ENCODE peak calls at places on chromosomes 3 and 15, in six cellular contexts. One of them, this sample, is unnamed.

GRCh38 chr3:169494982-169495381 is 168.5 kb downstream of the MECOM start:
- DNase-seq in suprapubic skin: no peak
- DNase-seq in spleen: no peak
- DNase-seq in heart left ventricle: no peak
- DNase-seq in GM23248: no peak
- DNase-seq in CD8-positive, alpha-beta memory T cell: no peak
- DNase-seq in this sample: no peak

GRCh38 chr15:98555173-98555515 is 93.2 kb upstream of the IGF1R start:
- DNase-seq in CD8-positive, alpha-beta memory T cell: no peak
- DNase-seq in heart left ventricle: no peak
- DNase-seq in suprapubic skin: no peak
- DNase-seq in spleen: no peak
- DNase-seq in GM23248: no peak
- DNase-seq in this sample: peak

GRCh38 chr3:58383904-58384303 is 49.7 kb downstream of the PDHB start:
- DNase-seq in CD8-positive, alpha-beta memory T cell: no peak
- DNase-seq in heart left ventricle: no peak
- DNase-seq in GM23248: peak
- DNase-seq in spleen: no peak
- DNase-seq in suprapubic skin: no peak
- DNase-seq in this sample: peak

GRCh38 chr3:100957407-100958100 is 35.7 kb downstream of the ABI3BP start:
- DNase-seq in suprapubic skin: no peak
- DNase-seq in spleen: no peak
- DNase-seq in GM23248: peak
- DNase-seq in heart left ventricle: no peak
- DNase-seq in CD8-positive, alpha-beta memory T cell: no peak
- DNase-seq in this sample: peak

GRCh38 chr3:24494616-24495333 is at the start of gene THRB:
- DNase-seq in suprapubic skin: peak
- DNase-seq in spleen: peak
- DNase-seq in heart left ventricle: peak
- DNase-seq in GM23248: peak
- DNase-seq in CD8-positive, alpha-beta memory T cell: no peak
- DNase-seq in this sample: peak

GRCh38 chr3:184639351-184639750 is 72.5 kb downstream of the MAGEF1 start:
- DNase-seq in heart left ventricle: no peak
- DNase-seq in GM23248: no peak
- DNase-seq in suprapubic skin: no peak
- DNase-seq in spleen: no peak
- DNase-seq in CD8-positive, alpha-beta memory T cell: no peak
- DNase-seq in this sample: no peak

GRCh38 chr3:102449341-102449740 is 14.5 kb downstream of the ZPLD1 start:
- DNase-seq in suprapubic skin: no peak
- DNase-seq in CD8-positive, alpha-beta memory T cell: no peak
- DNase-seq in spleen: no peak
- DNase-seq in GM23248: no peak
- DNase-seq in heart left ventricle: no peak
- DNase-seq in this sample: peak

GRCh38 chr3:13077431-13078157 is 4.4 kb upstream of the IQSEC1 start:
- DNase-seq in GM23248: peak
- DNase-seq in spleen: no peak
- DNase-seq in suprapubic skin: no peak
- DNase-seq in CD8-positive, alpha-beta memory T cell: no peak
- DNase-seq in heart left ventricle: peak
- DNase-seq in this sample: peak

GRCh38 chr3:30597131-30597768 is 9.2 kb upstream of the TGFBR2 start:
- DNase-seq in GM23248: peak
- DNase-seq in CD8-positive, alpha-beta memory T cell: no peak
- DNase-seq in suprapubic skin: no peak
- DNase-seq in spleen: no peak
- DNase-seq in heart left ventricle: no peak
- DNase-seq in this sample: peak

GRCh38 chr15:73172508-73172907 is 120.2 kb downstream of the NEO1 start:
- DNase-seq in suprapubic skin: no peak
- DNase-seq in heart left ventricle: no peak
- DNase-seq in CD8-positive, alpha-beta memory T cell: no peak
- DNase-seq in spleen: no peak
- DNase-seq in GM23248: no peak
- DNase-seq in this sample: no peak

GRCh38 chr3:147410126-147410517 is 957 bp downstream of the ZIC1 start:
- DNase-seq in spleen: no peak
- DNase-seq in suprapubic skin: no peak
- DNase-seq in GM23248: peak
- DNase-seq in heart left ventricle: no peak
- DNase-seq in CD8-positive, alpha-beta memory T cell: no peak
- DNase-seq in this sample: no peak

GRCh38 chr3:23019596-23020300 is 183.4 kb upstream of the UBE2E2 start:
- DNase-seq in heart left ventricle: no peak
- DNase-seq in GM23248: no peak
- DNase-seq in spleen: no peak
- DNase-seq in CD8-positive, alpha-beta memory T cell: no peak
- DNase-seq in suprapubic skin: no peak
- DNase-seq in this sample: peak
- H3K4me3 ChIP-seq in heart left ventricle: no peak
- H3K4me3 ChIP-seq in GM23248: no peak
- H3K4me3 ChIP-seq in spleen: no peak
- H3K4me3 ChIP-seq in CD8-positive, alpha-beta memory T cell: no peak
- H3K4me3 ChIP-seq in suprapubic skin: no peak
- H3K4me3 ChIP-seq in this sample: no peak

GRCh38 chr15:60130811-60131210 is 126.7 kb downstream of the FOXB1 start:
- DNase-seq in suprapubic skin: no peak
- DNase-seq in GM23248: no peak
- DNase-seq in spleen: no peak
- DNase-seq in CD8-positive, alpha-beta memory T cell: no peak
- DNase-seq in heart left ventricle: no peak
- DNase-seq in this sample: no peak

GRCh38 chr15:60126661-60127060 is 122.5 kb downstream of the FOXB1 start:
- DNase-seq in spleen: no peak
- DNase-seq in suprapubic skin: no peak
- DNase-seq in CD8-positive, alpha-beta memory T cell: no peak
- DNase-seq in GM23248: no peak
- DNase-seq in heart left ventricle: no peak
- DNase-seq in this sample: no peak

GRCh38 chr15:60130398-60130797 is 126.3 kb downstream of the FOXB1 start:
- DNase-seq in spleen: no peak
- DNase-seq in CD8-positive, alpha-beta memory T cell: no peak
- DNase-seq in suprapubic skin: no peak
- DNase-seq in heart left ventricle: no peak
- DNase-seq in GM23248: peak
- DNase-seq in this sample: no peak

GRCh38 chr15:60128000-60128376 is 123.9 kb downstream of the FOXB1 start:
- DNase-seq in GM23248: peak
- DNase-seq in suprapubic skin: no peak
- DNase-seq in spleen: no peak
- DNase-seq in heart left ventricle: no peak
- DNase-seq in CD8-positive, alpha-beta memory T cell: no peak
- DNase-seq in this sample: no peak

DNA sequence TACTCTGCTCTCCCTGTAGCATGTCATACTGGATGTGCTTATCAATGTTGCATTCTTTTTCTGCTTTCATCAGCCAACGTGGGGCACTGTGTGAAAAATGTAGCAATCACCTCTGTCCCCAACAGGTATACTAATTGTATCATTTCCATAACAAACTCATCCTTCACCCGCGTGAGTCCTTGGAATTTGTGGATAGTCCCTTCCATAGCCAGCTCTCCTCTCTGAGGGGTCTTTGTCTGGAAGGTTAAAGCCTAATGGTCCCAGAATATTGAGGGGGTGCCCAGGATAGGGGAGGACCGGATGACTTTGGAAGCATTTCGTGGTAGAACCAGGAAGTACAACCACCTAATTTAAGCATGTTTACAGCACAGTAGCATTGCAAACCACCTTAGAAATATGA is 124.6 kb downstream of the FOXB1 start:
- DNase-seq in CD8-positive, alpha-beta memory T cell: no peak
- DNase-seq in GM23248: no peak
- DNase-seq in spleen: no peak
- DNase-seq in suprapubic skin: no peak
- DNase-seq in heart left ventricle: no peak
- DNase-seq in this sample: no peak
- H3K4me3 ChIP-seq in CD8-positive, alpha-beta memory T cell: no peak
- H3K4me3 ChIP-seq in GM23248: no peak
- H3K4me3 ChIP-seq in spleen: no peak
- H3K4me3 ChIP-seq in suprapubic skin: no peak
- H3K4me3 ChIP-seq in heart left ventricle: no peak
- H3K4me3 ChIP-seq in this sample: no peak

GRCh38 chr3:193852901-193853300 is 259.9 kb downstream of the OPA1 start:
- DNase-seq in spleen: no peak
- DNase-seq in GM23248: no peak
- DNase-seq in suprapubic skin: no peak
- DNase-seq in heart left ventricle: no peak
- DNase-seq in CD8-positive, alpha-beta memory T cell: no peak
- DNase-seq in this sample: peak
- H3K4me3 ChIP-seq in spleen: no peak
- H3K4me3 ChIP-seq in GM23248: no peak
- H3K4me3 ChIP-seq in suprapubic skin: no peak
- H3K4me3 ChIP-seq in heart left ventricle: no peak
- H3K4me3 ChIP-seq in CD8-positive, alpha-beta memory T cell: no peak
- H3K4me3 ChIP-seq in this sample: no peak

GRCh38 chr3:32540899-32541298 is 29.8 kb downstream of the DYNC1LI1 start:
- DNase-seq in suprapubic skin: no peak
- DNase-seq in heart left ventricle: no peak
- DNase-seq in spleen: no peak
- DNase-seq in CD8-positive, alpha-beta memory T cell: no peak
- DNase-seq in GM23248: no peak
- DNase-seq in this sample: no peak
- H3K4me3 ChIP-seq in suprapubic skin: no peak
- H3K4me3 ChIP-seq in heart left ventricle: no peak
- H3K4me3 ChIP-seq in spleen: no peak
- H3K4me3 ChIP-seq in CD8-positive, alpha-beta memory T cell: no peak
- H3K4me3 ChIP-seq in GM23248: no peak
- H3K4me3 ChIP-seq in this sample: no peak

This sample was measured in fibroblast of the aortic adventitia.